ENCODE peak calls at places on chromosomes 13 and 19, in eight cellular contexts. One of them, this sample, is unnamed.

GRCh38 chr13:30373727-30374126 is 48.6 kb upstream of the UBE2L5 start:
- DNase-seq in omental fat pad: no peak
- DNase-seq in left ventricle myocardium inferior: no peak
- DNase-seq in coronary artery: no peak
- DNase-seq in psoas muscle: no peak
- DNase-seq in heart right ventricle: no peak
- DNase-seq in ascending aorta: no peak
- DNase-seq in CD4-positive, alpha-beta T cell: peak; percentile 20
- DNase-seq in this sample: peak; percentile 73

GRCh38 chr19:11378319-11379189 is 4.1 kb downstream of the SWSAP1 start:
- DNase-seq in omental fat pad: no peak
- DNase-seq in left ventricle myocardium inferior: peak; percentile 44
- DNase-seq in coronary artery: peak; percentile 79
- DNase-seq in psoas muscle: no peak
- DNase-seq in heart right ventricle: peak; percentile 56
- DNase-seq in ascending aorta: no peak
- DNase-seq in CD4-positive, alpha-beta T cell: no peak
- DNase-seq in this sample: peak; percentile 44

GRCh38 chr13:29260684-29261083 is 334.8 kb downstream of the SLC7A1 start:
- DNase-seq in omental fat pad: no peak
- DNase-seq in left ventricle myocardium inferior: no peak
- DNase-seq in coronary artery: no peak
- DNase-seq in psoas muscle: no peak
- DNase-seq in heart right ventricle: no peak
- DNase-seq in ascending aorta: peak; percentile 66
- DNase-seq in CD4-positive, alpha-beta T cell: no peak
- DNase-seq in this sample: no peak

GRCh38 chr13:58852076-58852475 is 1220.5 kb downstream of the PCDH17 start:
- DNase-seq in omental fat pad: no peak
- DNase-seq in left ventricle myocardium inferior: no peak
- DNase-seq in coronary artery: no peak
- DNase-seq in psoas muscle: no peak
- DNase-seq in heart right ventricle: no peak
- DNase-seq in ascending aorta: no peak
- DNase-seq in CD4-positive, alpha-beta T cell: no peak
- DNase-seq in this sample: no peak

GRCh38 chr19:45866400-45867176 is 2.5 kb downstream of the FOXA3 start:
- DNase-seq in omental fat pad: no peak
- DNase-seq in left ventricle myocardium inferior: no peak
- DNase-seq in coronary artery: no peak
- DNase-seq in psoas muscle: no peak
- DNase-seq in heart right ventricle: no peak
- DNase-seq in ascending aorta: no peak
- DNase-seq in CD4-positive, alpha-beta T cell: no peak
- DNase-seq in this sample: no peak

GRCh38 chr13:112554214-112554850 is 33.6 kb downstream of the TUBGCP3 start:
- DNase-seq in omental fat pad: no peak
- DNase-seq in left ventricle myocardium inferior: no peak
- DNase-seq in coronary artery: no peak
- DNase-seq in psoas muscle: no peak
- DNase-seq in heart right ventricle: no peak
- DNase-seq in ascending aorta: no peak
- DNase-seq in CD4-positive, alpha-beta T cell: no peak
- DNase-seq in this sample: no peak

GRCh38 chr13:25971077-25971476 is 80.7 kb downstream of the SHISA2 start:
- DNase-seq in omental fat pad: no peak
- DNase-seq in left ventricle myocardium inferior: no peak
- DNase-seq in coronary artery: no peak
- DNase-seq in psoas muscle: no peak
- DNase-seq in heart right ventricle: no peak
- DNase-seq in ascending aorta: no peak
- DNase-seq in CD4-positive, alpha-beta T cell: no peak
- DNase-seq in this sample: no peak

GRCh38 chr19:57689750-57690149 is 8.0 kb downstream of the ZNF551 start:
- DNase-seq in omental fat pad: no peak
- DNase-seq in left ventricle myocardium inferior: no peak
- DNase-seq in coronary artery: no peak
- DNase-seq in psoas muscle: no peak
- DNase-seq in heart right ventricle: no peak
- DNase-seq in ascending aorta: no peak
- DNase-seq in CD4-positive, alpha-beta T cell: no peak
- DNase-seq in this sample: no peak

GRCh38 chr13:42377640-42378382 is 105.9 kb downstream of the AKAP11 start:
- DNase-seq in omental fat pad: no peak
- DNase-seq in left ventricle myocardium inferior: no peak
- DNase-seq in coronary artery: no peak
- DNase-seq in psoas muscle: no peak
- DNase-seq in heart right ventricle: no peak
- DNase-seq in ascending aorta: no peak
- DNase-seq in CD4-positive, alpha-beta T cell: no peak
- DNase-seq in this sample: peak; percentile 58

GRCh38 chr19:34766386-34766785 is 6.6 kb downstream of the ZNF599 start:
- DNase-seq in omental fat pad: no peak
- DNase-seq in left ventricle myocardium inferior: no peak
- DNase-seq in coronary artery: no peak
- DNase-seq in psoas muscle: no peak
- DNase-seq in heart right ventricle: no peak
- DNase-seq in ascending aorta: no peak
- DNase-seq in CD4-positive, alpha-beta T cell: no peak
- DNase-seq in this sample: no peak

GRCh38 chr19:58398087-58398486 is 2.6 kb downstream of the RNF225 start:
- DNase-seq in omental fat pad: no peak
- DNase-seq in left ventricle myocardium inferior: no peak
- DNase-seq in coronary artery: no peak
- DNase-seq in psoas muscle: no peak
- DNase-seq in heart right ventricle: no peak
- DNase-seq in ascending aorta: no peak
- DNase-seq in CD4-positive, alpha-beta T cell: no peak
- DNase-seq in this sample: no peak

GRCh38 chr13:21297452-21297851 is 121.0 kb downstream of the MRPL57 start:
- DNase-seq in omental fat pad: no peak
- DNase-seq in left ventricle myocardium inferior: no peak
- DNase-seq in coronary artery: no peak
- DNase-seq in psoas muscle: no peak
- DNase-seq in heart right ventricle: no peak
- DNase-seq in ascending aorta: no peak
- DNase-seq in CD4-positive, alpha-beta T cell: no peak
- DNase-seq in this sample: no peak

GRCh38 chr19:16572332-16573211 is at the start of gene SLC35E1:
- DNase-seq in omental fat pad: peak; percentile 70
- DNase-seq in left ventricle myocardium inferior: peak; percentile 95
- DNase-seq in coronary artery: peak; percentile 97
- DNase-seq in psoas muscle: peak; percentile 96
- DNase-seq in heart right ventricle: peak; percentile 96
- DNase-seq in ascending aorta: peak; percentile 97
- DNase-seq in CD4-positive, alpha-beta T cell: peak; percentile 88
- DNase-seq in this sample: peak; percentile 94

GRCh38 chr13:111388851-111389500 is 68.5 kb downstream of the TEX29 start:
- DNase-seq in omental fat pad: no peak
- DNase-seq in left ventricle myocardium inferior: no peak
- DNase-seq in coronary artery: peak; percentile 62
- DNase-seq in psoas muscle: no peak
- DNase-seq in heart right ventricle: no peak
- DNase-seq in ascending aorta: no peak
- DNase-seq in CD4-positive, alpha-beta T cell: peak; percentile 38
- DNase-seq in this sample: peak; percentile 65

GRCh38 chr13:24654741-24655140 is 25.5 kb upstream of the ATP12A start:
- DNase-seq in omental fat pad: no peak
- DNase-seq in left ventricle myocardium inferior: no peak
- DNase-seq in coronary artery: no peak
- DNase-seq in psoas muscle: no peak
- DNase-seq in heart right ventricle: no peak
- DNase-seq in ascending aorta: no peak
- DNase-seq in CD4-positive, alpha-beta T cell: no peak
- DNase-seq in this sample: no peak

GRCh38 chr13:106533101-106533939 is 2.1 kb downstream of the EFNB2 start:
- DNase-seq in omental fat pad: peak; percentile 34
- DNase-seq in left ventricle myocardium inferior: peak; percentile 81
- DNase-seq in coronary artery: peak; percentile 83
- DNase-seq in psoas muscle: peak; percentile 78
- DNase-seq in heart right ventricle: peak; percentile 86
- DNase-seq in ascending aorta: peak; percentile 88
- DNase-seq in CD4-positive, alpha-beta T cell: no peak
- DNase-seq in this sample: peak; percentile 21

DNA sequence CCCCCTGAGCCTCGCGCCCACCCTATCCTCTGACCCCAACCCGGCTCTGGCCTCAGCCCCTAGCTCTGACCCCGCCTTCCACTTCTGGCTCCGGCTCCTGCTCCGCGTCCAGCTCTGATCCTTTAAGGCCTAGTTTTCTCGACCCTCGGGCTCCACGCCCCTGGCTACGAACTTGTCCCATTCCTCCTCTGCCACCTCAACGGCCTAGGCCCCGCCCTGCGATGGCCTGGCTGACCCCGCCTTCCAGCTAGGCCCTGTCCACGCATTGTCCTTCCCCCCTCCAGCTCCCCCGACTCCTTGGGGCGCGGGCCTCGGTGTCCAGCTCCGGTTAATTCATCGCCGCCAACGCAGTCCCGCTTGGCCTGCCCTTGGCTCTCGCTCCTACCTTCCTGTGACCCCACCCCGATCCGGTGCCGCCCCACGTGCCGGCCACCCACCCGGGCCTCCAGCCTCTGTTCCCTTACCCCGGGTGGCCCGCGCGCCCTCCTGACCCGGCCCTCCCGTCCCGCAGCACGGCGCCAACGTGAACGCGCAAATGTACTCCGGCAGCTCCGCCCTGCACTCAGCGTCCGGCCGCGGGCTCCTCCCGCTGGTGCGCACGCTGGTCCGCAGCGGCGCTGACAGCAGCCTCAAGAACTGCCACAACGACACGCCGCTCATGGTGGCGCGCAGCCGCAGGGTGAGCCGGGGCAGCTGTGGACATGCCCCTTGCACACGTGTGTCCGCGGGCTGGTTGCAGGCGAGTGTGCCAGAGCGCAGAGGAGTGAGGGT is 9.4 kb downstream of the BCL3 start:
- DNase-seq in omental fat pad: no peak
- DNase-seq in left ventricle myocardium inferior: peak; percentile 88
- DNase-seq in coronary artery: peak; percentile 88
- DNase-seq in psoas muscle: peak; percentile 85
- DNase-seq in heart right ventricle: peak; percentile 87
- DNase-seq in ascending aorta: peak; percentile 83
- DNase-seq in CD4-positive, alpha-beta T cell: no peak
- DNase-seq in this sample: no peak
- TF ChIP-seq CTCF in omental fat pad: no peak
- TF ChIP-seq CTCF in left ventricle myocardium inferior: peak; percentile 30
- TF ChIP-seq CTCF in coronary artery: no peak
- TF ChIP-seq CTCF in psoas muscle: no peak
- TF ChIP-seq CTCF in heart right ventricle: peak; percentile 40
- TF ChIP-seq CTCF in ascending aorta: peak; percentile 55
- TF ChIP-seq CTCF in CD4-positive, alpha-beta T cell: no peak
- TF ChIP-seq CTCF in this sample: no peak

GRCh38 chr13:97574926-97575325 is 141.0 kb downstream of the RAP2A start:
- DNase-seq in omental fat pad: no peak
- DNase-seq in left ventricle myocardium inferior: peak; percentile 21
- DNase-seq in coronary artery: no peak
- DNase-seq in psoas muscle: no peak
- DNase-seq in heart right ventricle: peak; percentile 27
- DNase-seq in ascending aorta: no peak
- DNase-seq in CD4-positive, alpha-beta T cell: no peak
- DNase-seq in this sample: peak; percentile 19
- TF ChIP-seq CTCF in omental fat pad: no peak
- TF ChIP-seq CTCF in left ventricle myocardium inferior: peak; percentile 57
- TF ChIP-seq CTCF in coronary artery: no peak
- TF ChIP-seq CTCF in psoas muscle: peak; percentile 17
- TF ChIP-seq CTCF in heart right ventricle: peak; percentile 41
- TF ChIP-seq CTCF in ascending aorta: no peak
- TF ChIP-seq CTCF in CD4-positive, alpha-beta T cell: no peak
- TF ChIP-seq CTCF in this sample: no peak

DNA sequence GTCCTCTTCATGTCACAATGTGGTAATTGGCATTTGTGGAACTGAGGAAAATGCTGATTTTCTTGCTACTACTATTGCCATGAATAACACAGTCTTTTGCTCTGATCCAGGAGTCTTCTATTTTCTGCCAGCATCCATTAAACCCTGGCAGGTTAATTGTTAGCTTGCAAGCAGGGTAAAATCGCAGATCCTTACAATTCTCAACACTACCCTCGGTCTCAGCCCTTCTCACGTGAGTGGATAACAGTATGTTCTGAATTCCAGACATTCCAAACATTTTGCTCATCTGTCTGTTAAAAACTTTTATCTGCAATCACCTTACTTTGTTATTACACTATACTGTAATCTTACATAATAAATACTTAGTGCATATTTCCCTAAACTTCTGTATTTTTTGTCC is 251.3 kb upstream of the ATXN8OS start:
- DNase-seq in omental fat pad: no peak
- DNase-seq in left ventricle myocardium inferior: no peak
- DNase-seq in coronary artery: no peak
- DNase-seq in psoas muscle: no peak
- DNase-seq in heart right ventricle: no peak
- DNase-seq in ascending aorta: no peak
- DNase-seq in CD4-positive, alpha-beta T cell: no peak
- DNase-seq in this sample: no peak
- TF ChIP-seq CTCF in omental fat pad: no peak
- TF ChIP-seq CTCF in left ventricle myocardium inferior: no peak
- TF ChIP-seq CTCF in coronary artery: no peak
- TF ChIP-seq CTCF in psoas muscle: no peak
- TF ChIP-seq CTCF in heart right ventricle: no peak
- TF ChIP-seq CTCF in ascending aorta: no peak
- TF ChIP-seq CTCF in CD4-positive, alpha-beta T cell: no peak
- TF ChIP-seq CTCF in this sample: no peak

GRCh38 chr19:5652261-5652660 is 28.1 kb downstream of the MICOS13 start:
- DNase-seq in omental fat pad: no peak
- DNase-seq in left ventricle myocardium inferior: no peak
- DNase-seq in coronary artery: no peak
- DNase-seq in psoas muscle: no peak
- DNase-seq in heart right ventricle: no peak
- DNase-seq in ascending aorta: no peak
- DNase-seq in CD4-positive, alpha-beta T cell: no peak
- DNase-seq in this sample: no peak

GRCh38 chr19:5655412-5655811 is 24.9 kb downstream of the MICOS13 start:
- DNase-seq in omental fat pad: no peak
- DNase-seq in left ventricle myocardium inferior: no peak
- DNase-seq in coronary artery: no peak
- DNase-seq in psoas muscle: no peak
- DNase-seq in heart right ventricle: no peak
- DNase-seq in ascending aorta: no peak
- DNase-seq in CD4-positive, alpha-beta T cell: no peak
- DNase-seq in this sample: no peak

GRCh38 chr19:5648464-5648863 is 25.6 kb downstream of the SAFB start:
- DNase-seq in omental fat pad: no peak
- DNase-seq in left ventricle myocardium inferior: no peak
- DNase-seq in coronary artery: no peak
- DNase-seq in psoas muscle: no peak
- DNase-seq in heart right ventricle: no peak
- DNase-seq in ascending aorta: no peak
- DNase-seq in CD4-positive, alpha-beta T cell: no peak
- DNase-seq in this sample: no peak

GRCh38 chr19:5654931-5655330 is 25.4 kb downstream of the MICOS13 start:
- DNase-seq in omental fat pad: no peak
- DNase-seq in left ventricle myocardium inferior: no peak
- DNase-seq in coronary artery: no peak
- DNase-seq in psoas muscle: no peak
- DNase-seq in heart right ventricle: no peak
- DNase-seq in ascending aorta: no peak
- DNase-seq in CD4-positive, alpha-beta T cell: no peak
- DNase-seq in this sample: no peak

DNA sequence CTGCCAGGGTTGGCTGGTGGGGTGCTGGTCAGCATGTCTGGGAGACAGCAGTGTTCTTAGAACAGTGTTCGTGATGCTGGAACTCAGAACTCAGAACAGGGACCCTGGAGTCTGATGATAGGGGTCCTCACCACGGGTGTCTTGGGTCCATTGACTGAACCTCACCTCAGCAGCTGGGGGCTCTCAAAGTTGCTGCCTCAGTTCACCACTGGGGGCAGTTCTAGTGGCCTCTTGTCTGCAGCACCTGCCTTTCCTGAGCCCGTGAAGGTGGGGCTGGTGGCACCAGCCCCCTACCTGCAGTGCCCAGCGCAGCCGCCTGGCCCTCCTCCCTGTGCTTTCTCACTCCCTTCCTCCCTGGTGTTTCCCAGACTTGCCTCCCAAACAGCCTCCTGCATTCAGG is 28.5 kb downstream of the SAFB start:
- DNase-seq in omental fat pad: no peak
- DNase-seq in left ventricle myocardium inferior: no peak
- DNase-seq in coronary artery: no peak
- DNase-seq in psoas muscle: no peak
- DNase-seq in heart right ventricle: no peak
- DNase-seq in ascending aorta: no peak
- DNase-seq in CD4-positive, alpha-beta T cell: no peak
- DNase-seq in this sample: no peak
- TF ChIP-seq CTCF in omental fat pad: no peak
- TF ChIP-seq CTCF in left ventricle myocardium inferior: no peak
- TF ChIP-seq CTCF in coronary artery: no peak
- TF ChIP-seq CTCF in psoas muscle: no peak
- TF ChIP-seq CTCF in heart right ventricle: no peak
- TF ChIP-seq CTCF in ascending aorta: no peak
- TF ChIP-seq CTCF in CD4-positive, alpha-beta T cell: no peak
- TF ChIP-seq CTCF in this sample: no peak

This sample was measured in activated CD8-positive, alpha-beta T cell treated with anti-CD3 and anti-CD28 coated beads for 36 hours.